ENCODE peak calls at places on chromosome 17, in four cellular contexts. One of them, this sample, is unnamed.
A peak's percentile ranks its signal among the peaks of the same experiment; 100 is the strongest.

GRCh38 chr17:8728251-8728925 is 16.2 kb downstream of the CCDC42 start:
- DNase-seq in gastrocnemius medialis: no peak
- DNase-seq in IMR-90: no peak
- DNase-seq in testis: no peak
- DNase-seq in this sample: no peak

GRCh38 chr17:14361470-14361869 is 60.6 kb downstream of the HS3ST3B1 start:
- DNase-seq in gastrocnemius medialis: no peak
- DNase-seq in IMR-90: no peak
- DNase-seq in testis: no peak
- DNase-seq in this sample: no peak

GRCh38 chr17:44557653-44558285 is 485 bp downstream of the FZD2 start:
- DNase-seq in gastrocnemius medialis: no peak
- DNase-seq in IMR-90: peak; percentile 72
- DNase-seq in testis: peak; percentile 63
- DNase-seq in this sample: no peak

GRCh38 chr17:74205274-74205673 is 1.8 kb downstream of the RPL38 start:
- DNase-seq in gastrocnemius medialis: no peak
- DNase-seq in IMR-90: no peak
- DNase-seq in testis: no peak
- DNase-seq in this sample: no peak

GRCh38 chr17:65027305-65027704 is 29.2 kb downstream of the GNA13 start:
- DNase-seq in gastrocnemius medialis: no peak
- DNase-seq in IMR-90: peak; percentile 83
- DNase-seq in testis: no peak
- DNase-seq in this sample: no peak

GRCh38 chr17:5131146-5131715 is 15.4 kb downstream of the USP6 start:
- DNase-seq in gastrocnemius medialis: no peak
- DNase-seq in IMR-90: no peak
- DNase-seq in testis: no peak
- DNase-seq in this sample: peak; percentile 25

GRCh38 chr17:44501866-44502265 is 1.3 kb downstream of the GPATCH8 start:
- DNase-seq in gastrocnemius medialis: no peak
- DNase-seq in IMR-90: peak; percentile 26
- DNase-seq in testis: no peak
- DNase-seq in this sample: no peak

GRCh38 chr17:72710185-72710584 is 382.3 kb downstream of the SLC39A11 start:
- DNase-seq in gastrocnemius medialis: no peak
- DNase-seq in IMR-90: no peak
- DNase-seq in testis: no peak
- DNase-seq in this sample: no peak

GRCh38 chr17:46032909-46033308 is 33.9 kb downstream of the STH start:
- DNase-seq in gastrocnemius medialis: no peak
- DNase-seq in IMR-90: no peak
- DNase-seq in testis: no peak
- DNase-seq in this sample: no peak

GRCh38 chr17:12296120-12296727 is 275.5 kb downstream of the MAP2K4 start:
- DNase-seq in gastrocnemius medialis: no peak
- DNase-seq in IMR-90: peak; percentile 60
- DNase-seq in testis: no peak
- DNase-seq in this sample: no peak

GRCh38 chr17:76726766-76727718 is at the start of gene METTL23:
- DNase-seq in gastrocnemius medialis: peak; percentile 81
- DNase-seq in IMR-90: peak; percentile 77
- DNase-seq in testis: peak; percentile 83
- DNase-seq in this sample: peak; percentile 89

GRCh38 chr17:34135841-34136240 is 119.2 kb upstream of the CCL2 start:
- DNase-seq in gastrocnemius medialis: no peak
- DNase-seq in IMR-90: no peak
- DNase-seq in testis: no peak
- DNase-seq in this sample: no peak

GRCh38 chr17:15659663-15660062 is 24.4 kb downstream of the TRIM16 start:
- DNase-seq in gastrocnemius medialis: no peak
- DNase-seq in IMR-90: no peak
- DNase-seq in testis: no peak
- DNase-seq in this sample: no peak

GRCh38 chr17:63309021-63309420 is 137.1 kb downstream of the CYB561 start:
- DNase-seq in gastrocnemius medialis: no peak
- DNase-seq in IMR-90: peak; percentile 45
- DNase-seq in testis: no peak
- DNase-seq in this sample: no peak

GRCh38 chr17:69414408-69415274 is at the start of gene MAP2K6:
- DNase-seq in gastrocnemius medialis: peak; percentile 78
- DNase-seq in IMR-90: peak; percentile 65
- DNase-seq in testis: peak; percentile 93
- DNase-seq in this sample: peak; percentile 90

GRCh38 chr17:33291248-33292183 is 1.6 kb downstream of the ASIC2 start:
- DNase-seq in gastrocnemius medialis: no peak
- DNase-seq in IMR-90: peak; percentile 31
- DNase-seq in testis: peak; percentile 56
- DNase-seq in this sample: no peak

GRCh38 chr17:77607606-77608005 is 350.9 kb upstream of the TNRC6C start:
- DNase-seq in gastrocnemius medialis: no peak
- DNase-seq in IMR-90: no peak
- DNase-seq in testis: no peak
- DNase-seq in this sample: no peak

GRCh38 chr17:36544049-36544319 is 735 bp upstream of the GGNBP2 start:
- DNase-seq in gastrocnemius medialis: peak; percentile 37
- DNase-seq in IMR-90: peak; percentile 55
- DNase-seq in testis: peak; percentile 70
- DNase-seq in this sample: peak; percentile 40

GRCh38 chr17:49964539-49965521 is 4.2 kb upstream of the DLX4 start:
- DNase-seq in gastrocnemius medialis: no peak
- DNase-seq in IMR-90: no peak
- DNase-seq in testis: no peak
- DNase-seq in this sample: no peak

GRCh38 chr17:28743243-28744103 is at the start of gene TRAF4:
- DNase-seq in gastrocnemius medialis: no peak
- DNase-seq in IMR-90: peak; percentile 84
- DNase-seq in testis: peak; percentile 84
- DNase-seq in this sample: peak; percentile 93

GRCh38 chr17:2054262-2054739 is 602 bp upstream of the HIC1 start:
- DNase-seq in gastrocnemius medialis: no peak
- DNase-seq in IMR-90: peak; percentile 55
- DNase-seq in testis: no peak
- DNase-seq in this sample: no peak

GRCh38 chr17:58200024-58200633 is 7.6 kb downstream of the EPX start:
- DNase-seq in gastrocnemius medialis: no peak
- DNase-seq in IMR-90: peak; percentile 36
- DNase-seq in testis: peak; percentile 68
- DNase-seq in this sample: no peak

GRCh38 chr17:17940451-17940911 is 31.7 kb downstream of the TOM1L2 start:
- DNase-seq in gastrocnemius medialis: no peak
- DNase-seq in IMR-90: peak; percentile 47
- DNase-seq in testis: no peak
- DNase-seq in this sample: peak; percentile 23

GRCh38 chr17:40329981-40330794 is 21.2 kb downstream of the RARA start:
- DNase-seq in gastrocnemius medialis: no peak
- DNase-seq in IMR-90: no peak
- DNase-seq in testis: peak; percentile 84
- DNase-seq in this sample: peak; percentile 81

GRCh38 chr17:41679740-41680425 is 8.8 kb upstream of the EIF1 start:
- DNase-seq in gastrocnemius medialis: no peak
- DNase-seq in IMR-90: no peak
- DNase-seq in testis: no peak
- DNase-seq in this sample: peak; percentile 15

GRCh38 chr17:62823111-62823895 is 15.2 kb upstream of the MARCHF10 start:
- DNase-seq in gastrocnemius medialis: no peak
- DNase-seq in IMR-90: no peak
- DNase-seq in testis: peak; percentile 39
- DNase-seq in this sample: no peak

GRCh38 chr17:77968788-77969187 is 10.3 kb downstream of the TNRC6C start:
- DNase-seq in gastrocnemius medialis: no peak
- DNase-seq in IMR-90: no peak
- DNase-seq in testis: no peak
- DNase-seq in this sample: no peak

GRCh38 chr17:42997390-42997983 is 732 bp upstream of the RPL27 start:
- DNase-seq in gastrocnemius medialis: no peak
- DNase-seq in IMR-90: no peak
- DNase-seq in testis: no peak
- DNase-seq in this sample: no peak
- H3K4me3 ChIP-seq in gastrocnemius medialis: peak overlapping the region; percentile 84
- H3K4me3 ChIP-seq in IMR-90: peak overlapping the region; percentile 12
- H3K4me3 ChIP-seq in testis: no peak overlapping the region
- H3K4me3 ChIP-seq in this sample: peak overlapping the region; percentile 31

DNA sequence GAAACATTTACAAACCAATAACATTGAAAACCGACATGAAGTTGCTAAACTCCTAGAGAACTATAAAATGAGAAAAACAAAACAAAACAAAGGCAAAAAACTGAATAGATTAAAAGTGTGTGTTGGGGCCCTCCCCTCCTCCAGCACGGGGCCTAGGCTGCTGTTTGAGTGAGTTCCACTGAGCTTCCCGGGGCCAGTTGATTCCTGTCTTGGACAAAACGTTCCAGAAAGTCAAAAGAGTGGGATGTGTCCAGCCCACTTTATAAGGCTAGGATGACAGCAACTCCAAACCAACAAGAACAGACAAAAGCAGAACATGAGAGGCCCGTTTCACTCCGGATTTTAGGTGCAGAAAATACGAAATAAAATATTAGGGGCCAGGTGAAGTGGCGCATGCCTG is 11.6 kb upstream of the CSNK1D start:
- DNase-seq in gastrocnemius medialis: no peak
- DNase-seq in IMR-90: no peak
- DNase-seq in testis: no peak
- DNase-seq in this sample: no peak
- TF ChIP-seq POLR2A in gastrocnemius medialis: no peak
- TF ChIP-seq POLR2A in IMR-90: no peak
- TF ChIP-seq POLR2A in testis: no peak
- TF ChIP-seq POLR2A in this sample: no peak

GRCh38 chr17:4068918-4069317 is 73.9 kb downstream of the ZZEF1 start:
- DNase-seq in gastrocnemius medialis: no peak
- DNase-seq in IMR-90: no peak
- DNase-seq in testis: no peak
- DNase-seq in this sample: no peak
- H3K4me3 ChIP-seq in gastrocnemius medialis: no peak overlapping the region
- H3K4me3 ChIP-seq in IMR-90: no peak overlapping the region
- H3K4me3 ChIP-seq in testis: no peak overlapping the region
- H3K4me3 ChIP-seq in this sample: no peak overlapping the region

GRCh38 chr17:48429156-48429555 is 858 bp downstream of the SKAP1 start:
- DNase-seq in gastrocnemius medialis: no peak
- DNase-seq in IMR-90: no peak
- DNase-seq in testis: no peak
- DNase-seq in this sample: no peak
- TF ChIP-seq POLR2A in gastrocnemius medialis: no peak
- TF ChIP-seq POLR2A in IMR-90: no peak
- TF ChIP-seq POLR2A in testis: no peak
- TF ChIP-seq POLR2A in this sample: no peak

GRCh38 chr17:30808785-30809286 is 15.7 kb downstream of the CRLF3 start:
- DNase-seq in gastrocnemius medialis: no peak
- DNase-seq in IMR-90: no peak
- DNase-seq in testis: no peak
- DNase-seq in this sample: no peak
- H3K4me3 ChIP-seq in gastrocnemius medialis: no peak overlapping the region
- H3K4me3 ChIP-seq in IMR-90: no peak overlapping the region
- H3K4me3 ChIP-seq in testis: no peak overlapping the region
- H3K4me3 ChIP-seq in this sample: no peak overlapping the region

GRCh38 chr17:66459811-66460270 is 157.4 kb downstream of the PRKCA start:
- DNase-seq in gastrocnemius medialis: no peak
- DNase-seq in IMR-90: peak; percentile 99
- DNase-seq in testis: peak; percentile 36
- DNase-seq in this sample: no peak
- TF ChIP-seq POLR2A in gastrocnemius medialis: no peak
- TF ChIP-seq POLR2A in IMR-90: no peak
- TF ChIP-seq POLR2A in testis: no peak
- TF ChIP-seq POLR2A in this sample: no peak

DNA sequence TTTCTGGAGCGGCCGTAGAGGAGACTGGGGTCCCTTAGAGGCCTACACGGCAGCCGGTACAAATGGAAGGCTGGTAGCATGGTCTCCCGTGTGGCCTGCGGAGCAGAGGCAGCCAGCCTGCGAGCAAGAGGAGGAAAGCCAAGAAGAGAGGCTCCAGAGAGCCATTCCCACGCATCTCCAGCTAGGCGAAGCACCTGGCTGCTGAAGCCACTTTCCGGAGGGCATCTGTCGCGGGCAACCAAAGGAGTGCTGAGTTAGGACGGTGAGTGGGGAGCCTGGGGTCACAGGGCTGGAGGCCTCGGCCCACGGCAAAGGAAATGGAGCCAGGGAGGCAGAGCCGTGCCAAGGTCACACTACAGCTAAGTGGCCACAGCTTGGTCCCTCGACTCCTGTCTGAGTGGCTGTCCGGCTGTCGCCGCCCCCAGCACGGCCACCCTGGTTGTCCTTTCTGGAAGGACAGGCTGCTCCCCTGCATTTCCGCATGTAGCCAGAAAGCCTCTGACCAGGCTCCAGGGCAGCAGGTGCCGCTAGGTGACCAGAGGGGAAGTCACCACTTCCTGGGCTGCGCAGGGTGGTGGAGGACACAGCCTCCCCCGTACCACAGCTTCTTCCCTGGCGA is 33.7 kb downstream of the ENGASE start:
- DNase-seq in gastrocnemius medialis: no peak
- DNase-seq in IMR-90: no peak
- DNase-seq in testis: no peak
- DNase-seq in this sample: no peak
- H3K4me3 ChIP-seq in gastrocnemius medialis: no peak overlapping the region
- H3K4me3 ChIP-seq in IMR-90: no peak overlapping the region
- H3K4me3 ChIP-seq in testis: no peak overlapping the region
- H3K4me3 ChIP-seq in this sample: no peak overlapping the region

GRCh38 chr17:81346090-81346907 is 49.0 kb upstream of the BAHCC1 start:
- DNase-seq in gastrocnemius medialis: peak; percentile 98
- DNase-seq in IMR-90: peak; percentile 94
- DNase-seq in testis: peak; percentile 98
- DNase-seq in this sample: peak; percentile 98
- TF ChIP-seq POLR2A in gastrocnemius medialis: peak; percentile 95
- TF ChIP-seq POLR2A in IMR-90: peak; percentile 65
- TF ChIP-seq POLR2A in testis: peak; percentile 50
- TF ChIP-seq POLR2A in this sample: peak; percentile 98

DNA sequence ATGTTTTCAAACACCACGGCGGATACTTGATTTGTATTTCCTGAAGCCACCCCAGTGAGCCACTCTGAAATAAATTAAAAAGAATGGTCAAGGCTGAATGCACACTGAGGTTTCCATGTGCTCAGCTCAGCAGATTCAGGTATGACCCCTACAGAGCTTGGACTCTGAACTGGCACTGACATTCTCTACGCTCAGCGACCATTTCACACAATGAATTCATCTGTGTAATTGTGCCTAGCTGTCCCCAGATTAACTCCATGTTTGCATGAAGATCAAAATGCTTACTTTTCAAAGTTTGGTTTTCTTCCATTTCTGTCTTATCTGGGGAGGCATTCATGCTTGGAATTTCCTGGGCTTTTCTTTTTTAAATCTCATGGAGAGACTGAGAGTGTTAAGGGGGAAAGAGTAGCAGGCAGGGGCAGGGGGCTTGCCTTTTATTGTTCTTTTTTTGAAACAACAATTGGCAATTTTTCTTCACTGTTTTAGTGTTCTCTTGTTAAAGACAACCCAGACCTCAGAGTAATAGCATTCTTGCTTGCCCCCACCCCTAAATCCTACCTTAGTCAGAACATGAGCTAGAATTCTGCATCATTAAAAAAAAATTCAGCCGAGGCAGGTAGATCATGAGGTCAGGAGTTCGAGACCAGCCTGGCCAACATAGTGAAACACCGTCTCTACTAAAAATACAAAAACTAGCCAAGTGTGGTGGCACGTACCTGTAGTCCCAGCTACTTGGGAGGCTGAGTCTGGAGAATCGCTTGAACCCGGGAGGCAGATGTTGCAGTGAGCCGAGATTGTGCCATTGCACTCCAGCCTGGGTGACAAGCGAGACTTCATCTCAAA is 85.5 kb upstream of the HNF1B start:
- DNase-seq in gastrocnemius medialis: no peak
- DNase-seq in IMR-90: no peak
- DNase-seq in testis: no peak
- DNase-seq in this sample: no peak
- H3K4me3 ChIP-seq in gastrocnemius medialis: no peak overlapping the region
- H3K4me3 ChIP-seq in IMR-90: no peak overlapping the region
- H3K4me3 ChIP-seq in testis: no peak overlapping the region
- H3K4me3 ChIP-seq in this sample: no peak overlapping the region

This sample was measured in Peyer's patch.